ENCODE peak calls at places on chromosomes 12 and 14, in four cellular contexts. One of them, this sample, is unnamed.

GRCh38 chr14:43894534-43894933 is 612.5 kb downstream of the FSCB start:
- DNase-seq in ovary: no peak
- DNase-seq in GOT3: no peak
- DNase-seq in thyroid gland: no peak
- DNase-seq in this sample: no peak

GRCh38 chr12:1138691-1139090 is 147.7 kb downstream of the ERC1 start:
- DNase-seq in ovary: no peak
- DNase-seq in GOT3: no peak
- DNase-seq in thyroid gland: no peak
- DNase-seq in this sample: no peak

GRCh38 chr12:102702447-102703114 is 214.5 kb downstream of the PAH start:
- DNase-seq in ovary: peak; percentile 60
- DNase-seq in thyroid gland: peak; percentile 68
- DNase-seq in GOT3: peak; percentile 1
- DNase-seq in this sample: peak; percentile 10

GRCh38 chr12:64730585-64730964 is 28.6 kb downstream of the GNS start:
- DNase-seq in ovary: no peak
- DNase-seq in thyroid gland: no peak
- DNase-seq in GOT3: no peak
- DNase-seq in this sample: no peak

GRCh38 chr12:131510431-131510830 is 200.5 kb upstream of the SFSWAP start:
- DNase-seq in thyroid gland: no peak
- DNase-seq in ovary: no peak
- DNase-seq in GOT3: no peak
- DNase-seq in this sample: no peak

GRCh38 chr14:88590173-88590572 is 27.3 kb downstream of the ZC3H14 start:
- DNase-seq in thyroid gland: no peak
- DNase-seq in ovary: no peak
- DNase-seq in GOT3: no peak
- DNase-seq in this sample: no peak

GRCh38 chr14:65639216-65639615 is 226.7 kb downstream of the FUT8 start:
- DNase-seq in ovary: no peak
- DNase-seq in thyroid gland: no peak
- DNase-seq in GOT3: no peak
- DNase-seq in this sample: no peak

GRCh38 chr12:130775953-130776856 is 60.1 kb upstream of the RIMBP2 start:
- DNase-seq in ovary: peak; percentile 28
- DNase-seq in thyroid gland: peak; percentile 29
- DNase-seq in GOT3: peak; percentile 26
- DNase-seq in this sample: no peak

GRCh38 chr12:125136702-125137101 is 71.5 kb downstream of the AACS start:
- DNase-seq in GOT3: no peak
- DNase-seq in ovary: no peak
- DNase-seq in thyroid gland: no peak
- DNase-seq in this sample: no peak

GRCh38 chr12:121524196-121524930 is 56.5 kb downstream of the KDM2B start:
- DNase-seq in GOT3: no peak
- DNase-seq in ovary: no peak
- DNase-seq in thyroid gland: no peak
- DNase-seq in this sample: no peak

GRCh38 chr12:95473440-95473946 is 459 bp upstream of the METAP2 start:
- DNase-seq in ovary: peak; percentile 36
- DNase-seq in thyroid gland: peak; percentile 70
- DNase-seq in GOT3: no peak
- DNase-seq in this sample: peak; percentile 72

GRCh38 chr14:39807271-39807670 is 375.0 kb upstream of the FBXO33 start:
- DNase-seq in thyroid gland: no peak
- DNase-seq in ovary: no peak
- DNase-seq in GOT3: no peak
- DNase-seq in this sample: no peak

GRCh38 chr12:5097786-5098185 is 54.1 kb downstream of the KCNA5 start:
- DNase-seq in GOT3: no peak
- DNase-seq in thyroid gland: no peak
- DNase-seq in ovary: no peak
- DNase-seq in this sample: no peak